ENCODE peak calls at places on chromosomes 4 and X, in four cellular contexts. P, E, H and G are unnamed samples.
A peak's percentile ranks its signal among the peaks of the same experiment; 100 is the strongest.

GRCh38 chr4:166996216-166996615 is 238.1 kb downstream of the SPOCK3 start:
- DNase-seq in E (no peak), H (no peak), P (no peak), G (no peak)

GRCh38 chr4:124334119-124334518 is 378.4 kb downstream of the ANKRD50 start:
- DNase-seq in E (no peak), H (peak; percentile 11), P (no peak), G (no peak)

GRCh38 chr4:138275946-138276621 is 33.9 kb upstream of the SLC7A11 start:
- DNase-seq in P (no peak), H (no peak), E (no peak), G (no peak)

GRCh38 chr4:14749910-14750309 is 252.4 kb upstream of the CPEB2 start:
- DNase-seq in E (no peak), H (peak; percentile 6), P (peak; percentile 1), G (no peak)

GRCh38 chrX:103791826-103792458 is 15.3 kb downstream of the PLP1 start:
- DNase-seq in P (no peak), H (no peak), E (no peak), G (no peak)

GRCh38 chr4:154741877-154742851 is 1.6 kb upstream of the LRAT start:
- DNase-seq in H (no peak), P (no peak), E (no peak), G (peak; percentile 14)

GRCh38 chrX:39309018-39309620 is 507.9 kb downstream of the MID1IP1 start:
- DNase-seq in E (no peak), H (no peak), P (peak; percentile 1), G (no peak)

GRCh38 chr4:169492436-169493163 is 119.8 kb downstream of the NEK1 start:
- DNase-seq in P (peak; percentile 6), H (peak; percentile 34), E (peak; percentile 13), G (no peak)

GRCh38 chr4:119597377-119597776 is 31.2 kb downstream of the PDE5A start:
- DNase-seq in P (no peak), E (no peak), H (no peak), G (no peak)

GRCh38 chr4:150209140-150209829 is 131.0 kb downstream of the DCLK2 start:
- DNase-seq in H (peak; percentile 55), E (no peak), P (peak; percentile 10), G (peak; percentile 14)

GRCh38 chr4:2177443-2178093 is 64.4 kb downstream of the HAUS3 start:
- DNase-seq in H (no peak), P (no peak), E (no peak), G (no peak)

GRCh38 chrX:48960291-48960690 is 2.9 kb upstream of the OTUD5 start:
- DNase-seq in E (no peak), P (no peak), H (no peak), G (no peak)

GRCh38 chrX:27575565-27575964 is 14.6 kb upstream of the DCAF8L2 start:
- DNase-seq in E (no peak), H (no peak), P (no peak), G (no peak)

GRCh38 chr4:59024257-59024656 is 1914.1 kb upstream of the IGFBP7 start:
- DNase-seq in P (no peak), E (no peak), H (no peak), G (no peak)

GRCh38 chr4:3871181-3871852 is 105.1 kb downstream of the ADRA2C start:
- DNase-seq in E (no peak), P (no peak), H (no peak), G (no peak)

GRCh38 chrX:19886375-19886774 is 1.0 kb downstream of the SH3KBP1 start:
- DNase-seq in P (no peak), E (no peak), H (no peak), G (no peak)

GRCh38 chr4:40699648-40700047 is 50.1 kb upstream of the NSUN7 start:
- DNase-seq in H (no peak), E (no peak), P (no peak), G (no peak)

GRCh38 chr4:13940921-13941320 is 313.4 kb upstream of the BOD1L1 start:
- DNase-seq in P (no peak), E (no peak), H (no peak), G (no peak)

GRCh38 chrX:1391707-1392375 is at the start of gene SLC25A6:
- DNase-seq in E (peak; percentile 88), H (peak; percentile 95), P (peak; percentile 78), G (peak; percentile 99)

GRCh38 chrX:9566150-9566621 is 101.3 kb downstream of the TBL1X start:
- DNase-seq in E (no peak), P (no peak), H (no peak), G (no peak)

GRCh38 chrX:73868916-73869315 is 305.9 kb downstream of the CHIC1 start:
- DNase-seq in E (no peak), P (no peak), H (no peak), G (no peak)

GRCh38 chr4:40749717-40750460 is at the start of gene NSUN7:
- DNase-seq in H (no peak), E (no peak), P (no peak), G (peak; percentile 40)

GRCh38 chr4:38170380-38170779 is 210.2 kb downstream of the PTTG2 start:
- DNase-seq in E (no peak), H (no peak), P (no peak), G (no peak)

GRCh38 chr4:103443324-103443723 is 245.2 kb upstream of the CENPE start:
- DNase-seq in P (no peak), E (no peak), H (no peak), G (no peak)

GRCh38 chrX:136754641-136755040 is 26.1 kb downstream of the ARHGEF6 start:
- DNase-seq in E (no peak), H (no peak), P (no peak), G (no peak)

GRCh38 chr4:81130569-81130968 is 84.5 kb downstream of the PRKG2 start:
- DNase-seq in E (no peak), H (no peak), P (no peak), G (no peak)

GRCh38 chr4:82201303-82201702 is 172.5 kb downstream of the HNRNPD start:
- DNase-seq in H (no peak), E (no peak), P (no peak), G (no peak)

GRCh38 chr4:147823135-147823534 is 91.2 kb downstream of the ARHGAP10 start:
- DNase-seq in H (no peak), P (no peak), E (no peak), G (no peak)

DNA sequence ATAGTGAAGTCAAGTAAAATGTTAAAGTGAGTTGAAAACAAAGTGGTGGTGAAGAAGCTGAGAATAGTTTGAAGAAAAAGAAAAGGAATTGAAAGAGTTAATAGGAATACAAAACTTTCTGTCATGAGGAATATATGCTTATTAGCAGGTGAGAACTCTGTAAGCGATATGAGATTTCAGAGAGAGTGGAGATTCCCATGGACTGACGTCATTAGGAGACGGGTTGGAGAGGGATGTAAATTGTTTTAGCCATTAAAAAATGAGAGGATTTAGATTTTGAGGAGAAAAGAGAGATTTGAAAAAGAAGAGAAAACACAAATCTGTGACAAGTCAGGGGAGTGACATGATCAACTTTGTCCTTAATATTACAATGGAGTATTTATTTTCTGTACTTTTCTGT is 11.7 kb downstream of the NDST4 start:
- DNase-seq in H (no peak), P (no peak), E (no peak), G (no peak)
- TF ChIP-seq SPI1 in H (no peak), P (no peak), E (no peak), G (no peak)

DNA sequence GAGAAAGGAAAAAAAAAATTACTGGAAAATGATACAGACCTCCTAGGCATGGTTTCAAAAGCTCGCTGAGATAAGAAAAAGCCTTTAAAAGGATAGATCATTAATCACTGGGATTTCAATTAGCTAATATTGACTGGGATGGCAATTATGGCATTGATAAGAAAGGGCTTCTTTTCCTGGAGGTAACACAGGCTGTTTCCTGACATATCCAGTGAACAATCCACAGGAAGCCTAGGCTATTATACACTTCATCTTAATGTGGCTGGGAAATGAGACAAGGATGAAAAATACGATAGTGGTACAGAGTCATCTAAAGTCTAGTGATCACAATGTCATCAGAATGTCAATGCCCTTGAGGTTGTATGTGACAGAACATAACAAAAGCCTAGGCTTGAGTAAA is 1579.3 kb downstream of the C4orf33 start:
- DNase-seq in E (no peak), P (no peak), H (no peak), G (no peak)
- TF ChIP-seq SPI1 in E (no peak), P (no peak), H (no peak), G (no peak)

GRCh38 chr4:139919513-139919912 is 234.5 kb downstream of the MAML3 start:
- DNase-seq in H (no peak), E (no peak), P (no peak), G (no peak)
- TF ChIP-seq SPI1 in H (no peak), E (no peak), P (no peak), G (no peak)

GRCh38 chr4:78529569-78530209 is 21.9 kb upstream of the ANXA3 start:
- DNase-seq in P (no peak), H (no peak), E (no peak), G (no peak)
- TF ChIP-seq SPI1 in P (no peak), H (no peak), E (no peak), G (no peak)